ENCODE peak calls at places on chromosomes 1 and 21, in four cellular contexts. One of them, this sample, is unnamed.

GRCh38 chr1:204487256-204487615 is 7.4 kb downstream of the PIK3C2B start:
- DNase-seq in tibial artery: no peak
- DNase-seq in stimulated activated CD8-positive, alpha-beta memory T cell treated with anti-CD3 and anti-CD28 coated beads, Interleukin-2, amount 100 ng/mL, for 1 hour: no peak
- DNase-seq in RWPE1: no peak
- DNase-seq in this sample: no peak

GRCh38 chr1:226938903-226939438 is 1.1 kb upstream of the COQ8A start:
- DNase-seq in stimulated activated CD8-positive, alpha-beta memory T cell treated with anti-CD3 and anti-CD28 coated beads, Interleukin-2, amount 100 ng/mL, for 1 hour: no peak
- DNase-seq in tibial artery: peak
- DNase-seq in RWPE1: no peak
- DNase-seq in this sample: no peak

GRCh38 chr1:18634276-18634675 is 3.6 kb downstream of the PAX7 start:
- DNase-seq in stimulated activated CD8-positive, alpha-beta memory T cell treated with anti-CD3 and anti-CD28 coated beads, Interleukin-2, amount 100 ng/mL, for 1 hour: no peak
- DNase-seq in RWPE1: no peak
- DNase-seq in tibial artery: no peak
- DNase-seq in this sample: no peak

GRCh38 chr1:24925082-24925779 is 4.8 kb downstream of the RUNX3 start:
- DNase-seq in stimulated activated CD8-positive, alpha-beta memory T cell treated with anti-CD3 and anti-CD28 coated beads, Interleukin-2, amount 100 ng/mL, for 1 hour: peak
- DNase-seq in RWPE1: no peak
- DNase-seq in tibial artery: no peak
- DNase-seq in this sample: no peak

GRCh38 chr1:3670823-3671251 is 18.5 kb downstream of the TP73 start:
- DNase-seq in tibial artery: peak
- DNase-seq in stimulated activated CD8-positive, alpha-beta memory T cell treated with anti-CD3 and anti-CD28 coated beads, Interleukin-2, amount 100 ng/mL, for 1 hour: no peak
- DNase-seq in RWPE1: no peak
- DNase-seq in this sample: no peak

GRCh38 chr1:111392460-111392945 is 35.0 kb downstream of the OVGP1 start:
- DNase-seq in RWPE1: no peak
- DNase-seq in stimulated activated CD8-positive, alpha-beta memory T cell treated with anti-CD3 and anti-CD28 coated beads, Interleukin-2, amount 100 ng/mL, for 1 hour: no peak
- DNase-seq in tibial artery: no peak
- DNase-seq in this sample: no peak

GRCh38 chr1:23466423-23466989 is 17.5 kb downstream of the ASAP3 start:
- DNase-seq in stimulated activated CD8-positive, alpha-beta memory T cell treated with anti-CD3 and anti-CD28 coated beads, Interleukin-2, amount 100 ng/mL, for 1 hour: no peak
- DNase-seq in tibial artery: no peak
- DNase-seq in RWPE1: no peak
- DNase-seq in this sample: no peak

GRCh38 chr1:24830680-24831272 is 85.5 kb downstream of the CLIC4 start:
- DNase-seq in RWPE1: peak
- DNase-seq in tibial artery: no peak
- DNase-seq in stimulated activated CD8-positive, alpha-beta memory T cell treated with anti-CD3 and anti-CD28 coated beads, Interleukin-2, amount 100 ng/mL, for 1 hour: no peak
- DNase-seq in this sample: no peak

GRCh38 chr1:115179397-115179835 is 90.1 kb upstream of the TSPAN2 start:
- DNase-seq in stimulated activated CD8-positive, alpha-beta memory T cell treated with anti-CD3 and anti-CD28 coated beads, Interleukin-2, amount 100 ng/mL, for 1 hour: no peak
- DNase-seq in tibial artery: no peak
- DNase-seq in RWPE1: peak
- DNase-seq in this sample: no peak

GRCh38 chr1:66300986-66301451 is 232.9 kb upstream of the SGIP1 start:
- DNase-seq in stimulated activated CD8-positive, alpha-beta memory T cell treated with anti-CD3 and anti-CD28 coated beads, Interleukin-2, amount 100 ng/mL, for 1 hour: no peak
- DNase-seq in tibial artery: no peak
- DNase-seq in RWPE1: peak
- DNase-seq in this sample: no peak

GRCh38 chr21:37505963-37506362 is 139.4 kb downstream of the DYRK1A start:
- DNase-seq in tibial artery: no peak
- DNase-seq in RWPE1: no peak
- DNase-seq in stimulated activated CD8-positive, alpha-beta memory T cell treated with anti-CD3 and anti-CD28 coated beads, Interleukin-2, amount 100 ng/mL, for 1 hour: no peak
- DNase-seq in this sample: no peak

GRCh38 chr1:14108356-14109275 is 408.6 kb downstream of the PRDM2 start:
- DNase-seq in stimulated activated CD8-positive, alpha-beta memory T cell treated with anti-CD3 and anti-CD28 coated beads, Interleukin-2, amount 100 ng/mL, for 1 hour: no peak
- DNase-seq in RWPE1: no peak
- DNase-seq in tibial artery: no peak
- DNase-seq in this sample: no peak

GRCh38 chr1:228302086-228302485 is 94.2 kb downstream of the OBSCN start:
- DNase-seq in tibial artery: no peak
- DNase-seq in stimulated activated CD8-positive, alpha-beta memory T cell treated with anti-CD3 and anti-CD28 coated beads, Interleukin-2, amount 100 ng/mL, for 1 hour: no peak
- DNase-seq in RWPE1: no peak
- DNase-seq in this sample: no peak

GRCh38 chr1:226002667-226003501 is 3.7 kb upstream of the SDE2 start:
- DNase-seq in stimulated activated CD8-positive, alpha-beta memory T cell treated with anti-CD3 and anti-CD28 coated beads, Interleukin-2, amount 100 ng/mL, for 1 hour: no peak
- DNase-seq in tibial artery: peak
- DNase-seq in RWPE1: no peak
- DNase-seq in this sample: no peak

GRCh38 chr1:24308365-24309015 is 10.7 kb upstream of the GRHL3 start:
- DNase-seq in RWPE1: no peak
- DNase-seq in stimulated activated CD8-positive, alpha-beta memory T cell treated with anti-CD3 and anti-CD28 coated beads, Interleukin-2, amount 100 ng/mL, for 1 hour: no peak
- DNase-seq in tibial artery: no peak
- DNase-seq in this sample: no peak

GRCh38 chr21:36048357-36048756 is 12.0 kb downstream of the SETD4 start:
- DNase-seq in tibial artery: no peak
- DNase-seq in stimulated activated CD8-positive, alpha-beta memory T cell treated with anti-CD3 and anti-CD28 coated beads, Interleukin-2, amount 100 ng/mL, for 1 hour: no peak
- DNase-seq in RWPE1: no peak
- DNase-seq in this sample: no peak

GRCh38 chr1:19010995-19011696 is 54.7 kb upstream of the IFFO2 start:
- DNase-seq in RWPE1: peak
- DNase-seq in tibial artery: peak
- DNase-seq in stimulated activated CD8-positive, alpha-beta memory T cell treated with anti-CD3 and anti-CD28 coated beads, Interleukin-2, amount 100 ng/mL, for 1 hour: peak
- DNase-seq in this sample: peak

GRCh38 chr1:86296305-86297205 is 99.6 kb downstream of the ODF2L start:
- DNase-seq in stimulated activated CD8-positive, alpha-beta memory T cell treated with anti-CD3 and anti-CD28 coated beads, Interleukin-2, amount 100 ng/mL, for 1 hour: no peak
- DNase-seq in tibial artery: no peak
- DNase-seq in RWPE1: no peak
- DNase-seq in this sample: no peak

GRCh38 chr1:101203812-101204540 is 32.8 kb upstream of the S1PR1 start:
- DNase-seq in tibial artery: no peak
- DNase-seq in RWPE1: no peak
- DNase-seq in stimulated activated CD8-positive, alpha-beta memory T cell treated with anti-CD3 and anti-CD28 coated beads, Interleukin-2, amount 100 ng/mL, for 1 hour: no peak
- DNase-seq in this sample: no peak

GRCh38 chr1:239260779-239261286 is 125.5 kb upstream of the CHRM3 start:
- DNase-seq in RWPE1: peak
- DNase-seq in tibial artery: no peak
- DNase-seq in stimulated activated CD8-positive, alpha-beta memory T cell treated with anti-CD3 and anti-CD28 coated beads, Interleukin-2, amount 100 ng/mL, for 1 hour: no peak
- DNase-seq in this sample: no peak

GRCh38 chr21:41427556-41427955 is 1.5 kb downstream of the MX1 start:
- DNase-seq in tibial artery: peak
- DNase-seq in stimulated activated CD8-positive, alpha-beta memory T cell treated with anti-CD3 and anti-CD28 coated beads, Interleukin-2, amount 100 ng/mL, for 1 hour: no peak
- DNase-seq in RWPE1: no peak
- DNase-seq in this sample: no peak

GRCh38 chr1:92076363-92076762 is 1.2 kb upstream of the SETSIP start:
- DNase-seq in RWPE1: no peak
- DNase-seq in stimulated activated CD8-positive, alpha-beta memory T cell treated with anti-CD3 and anti-CD28 coated beads, Interleukin-2, amount 100 ng/mL, for 1 hour: no peak
- DNase-seq in tibial artery: no peak
- DNase-seq in this sample: no peak

GRCh38 chr1:155219592-155220031 is 11.1 kb downstream of the MTX1 start:
- DNase-seq in RWPE1: no peak
- DNase-seq in stimulated activated CD8-positive, alpha-beta memory T cell treated with anti-CD3 and anti-CD28 coated beads, Interleukin-2, amount 100 ng/mL, for 1 hour: no peak
- DNase-seq in tibial artery: no peak
- DNase-seq in this sample: peak